ENCODE peak calls at places on chromosomes 5 and 9, in four cellular contexts. G is gastrocnemius medialis, Y is ovary, F is hepatocyte. Q is an unnamed sample. For H3K4me1, the result is how much of the 10 kb centered on the place peaks cover.

GRCh38 chr9:124037790-124038189 is 26.2 kb downstream of the LHX2 start:
- DNase-seq in G (no peak), Y (no peak), F (no peak), Q (no peak)

GRCh38 chr5:125717209-125717608 is 706.0 kb upstream of the GRAMD2B start:
- DNase-seq in G (no peak), Y (no peak), F (peak), Q (no peak)

GRCh38 chr5:79074641-79075040 is 5.1 kb downstream of the BHMT2 start:
- DNase-seq in G (no peak), Y (no peak), F (no peak), Q (peak)

GRCh38 chr5:89968870-89969472 is 440.6 kb downstream of the CETN3 start:
- DNase-seq in G (no peak), Y (no peak), F (no peak), Q (no peak)

GRCh38 chr5:171299851-171300250 is 9.2 kb upstream of the TLX3 start:
- DNase-seq in G (no peak), Y (no peak), F (no peak), Q (no peak)

GRCh38 chr5:25345240-25345771 is 700.5 kb upstream of the CDH10 start:
- DNase-seq in G (no peak), Y (no peak), F (no peak), Q (no peak)

GRCh38 chr5:40570408-40571129 is 109.1 kb upstream of the PTGER4 start:
- DNase-seq in G (no peak), Y (no peak), F (no peak), Q (no peak)

GRCh38 chr9:130930132-130930803 is 8.8 kb downstream of the FIBCD1 start:
- DNase-seq in G (no peak), Y (no peak), F (no peak), Q (no peak)

GRCh38 chr5:99945706-99946442 is 589.3 kb upstream of the FAM174A start:
- DNase-seq in G (no peak), Y (no peak), F (no peak), Q (no peak)

GRCh38 chr5:139410886-139411835 is 7.3 kb upstream of the SPATA24 start:
- DNase-seq in G (peak), Y (no peak), F (no peak), Q (no peak)

GRCh38 chr9:27117489-27118135 is 8.6 kb downstream of the TEK start:
- DNase-seq in G (peak), Y (no peak), F (peak), Q (no peak)

GRCh38 chr5:139904566-139905400 is 109.2 kb downstream of the PSD2 start:
- DNase-seq in G (no peak), Y (peak), F (peak), Q (no peak)

GRCh38 chr9:27572566-27572917 is 739 bp downstream of the C9orf72 start:
- DNase-seq in G (peak), Y (no peak), F (no peak), Q (peak)

GRCh38 chr9:69621735-69622460 is 50.3 kb downstream of the APBA1 start:
- DNase-seq in G (no peak), Y (no peak), F (no peak), Q (peak)

GRCh38 chr9:130995399-130995941 is 13.5 kb upstream of the LAMC3 start:
- DNase-seq in G (peak), Y (no peak), F (peak), Q (no peak)

GRCh38 chr5:35483797-35484196 is 133.9 kb upstream of the SPEF2 start:
- DNase-seq in G (no peak), Y (no peak), F (no peak), Q (no peak)

GRCh38 chr5:161889971-161890370 is 42.1 kb downstream of the GABRA1 start:
- DNase-seq in G (no peak), Y (no peak), F (peak), Q (no peak)

GRCh38 chr9:103485138-103485537 is 490.0 kb downstream of the CYLC2 start:
- DNase-seq in G (no peak), Y (no peak), F (no peak), Q (no peak)

GRCh38 chr9:38087934-38088925 is 19.2 kb upstream of the SHB start:
- DNase-seq in G (peak), Y (peak), F (peak), Q (no peak)

GRCh38 chr5:171152382-171152781 is 156.7 kb upstream of the TLX3 start:
- DNase-seq in G (no peak), Y (no peak), F (no peak), Q (no peak)

GRCh38 chr5:139980765-139981164 is 62.3 kb downstream of the NRG2 start:
- DNase-seq in G (no peak), Y (no peak), F (no peak), Q (no peak)

GRCh38 chr5:151202381-151203139 is 21.3 kb downstream of the CCDC69 start:
- DNase-seq in G (no peak), Y (no peak), F (no peak), Q (peak)

GRCh38 chr9:127445851-127446719 is 5.1 kb downstream of the RPL12 start:
- DNase-seq in G (no peak), Y (no peak), F (no peak), Q (peak)

GRCh38 chr9:131885144-131885609 is 145.3 kb upstream of the RAPGEF1 start:
- DNase-seq in G (no peak), Y (no peak), F (no peak), Q (no peak)

GRCh38 chr9:211036-211435 is 3.6 kb upstream of the DOCK8 start:
- DNase-seq in G (no peak), Y (no peak), F (no peak), Q (no peak)

GRCh38 chr9:90307177-90307833 is 335.3 kb downstream of the DIRAS2 start:
- DNase-seq in G (no peak), Y (no peak), F (peak), Q (no peak)

GRCh38 chr9:86925686-86926085 is 21.6 kb downstream of the GAS1 start:
- DNase-seq in G (no peak), Y (no peak), F (no peak), Q (peak)

GRCh38 chr5:50663636-50664035 is 2.8 kb upstream of the PARP8 start:
- DNase-seq in G (peak), Y (no peak), F (no peak), Q (no peak)

GRCh38 chr5:2371419-2371710 is 380.1 kb downstream of the IRX2 start:
- DNase-seq in G (no peak), Y (no peak), F (no peak), Q (no peak)

GRCh38 chr5:135145985-135146384 is 112.0 kb upstream of the PITX1 start:
- DNase-seq in G (no peak), Y (no peak), F (no peak), Q (no peak)

GRCh38 chr5:23740029-23740428 is 232.6 kb downstream of the PRDM9 start:
- DNase-seq in G (no peak), Y (no peak), F (no peak), Q (no peak)

GRCh38 chr5:134549714-134550113 is 24.2 kb downstream of the JADE2 start:
- DNase-seq in G (no peak), Y (no peak), F (no peak), Q (no peak)

GRCh38 chr9:14097215-14097614 is 216.7 kb downstream of the NFIB start:
- DNase-seq in G (no peak), Y (no peak), F (peak), Q (peak)

GRCh38 chr9:71121275-71122168 is at the start of gene TRPM3:
- DNase-seq in G (no peak), Y (no peak), F (peak), Q (no peak)

GRCh38 chr9:16398676-16399075 is 471.8 kb downstream of the BNC2 start:
- DNase-seq in G (no peak), Y (no peak), F (no peak), Q (no peak)

GRCh38 chr5:72282878-72283277 is 37.2 kb downstream of the MRPS27 start:
- DNase-seq in G (no peak), Y (no peak), F (no peak), Q (no peak)

GRCh38 chr9:97759611-97760288 is 62.6 kb upstream of the XPA start:
- DNase-seq in G (no peak), Y (no peak), F (peak), Q (no peak)

DNA sequence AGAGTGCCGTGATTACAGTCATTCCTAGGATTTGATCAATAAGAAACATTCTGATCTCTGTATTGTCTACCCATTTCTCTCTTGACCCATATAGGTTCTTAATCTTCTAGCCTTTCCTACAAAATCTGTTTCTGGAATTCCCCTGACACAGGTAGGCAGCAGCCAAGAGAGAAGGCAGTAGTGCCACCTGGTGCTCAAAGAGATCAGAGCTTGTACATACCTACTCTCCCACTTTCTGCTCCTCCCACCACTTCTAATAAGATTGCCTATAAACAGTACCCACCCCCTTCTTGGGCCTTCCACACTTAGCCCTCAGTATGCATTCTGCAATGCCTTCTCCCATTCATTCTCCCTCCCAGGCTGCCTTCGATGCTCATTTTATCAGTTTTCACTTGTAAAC is 117.4 kb upstream of the RORB start:
- DNase-seq in G (no peak), Y (no peak), F (peak), Q (peak)
- TF ChIP-seq CTCF in G (no peak), Y (no peak), F (peak), Q (peak)

DNA sequence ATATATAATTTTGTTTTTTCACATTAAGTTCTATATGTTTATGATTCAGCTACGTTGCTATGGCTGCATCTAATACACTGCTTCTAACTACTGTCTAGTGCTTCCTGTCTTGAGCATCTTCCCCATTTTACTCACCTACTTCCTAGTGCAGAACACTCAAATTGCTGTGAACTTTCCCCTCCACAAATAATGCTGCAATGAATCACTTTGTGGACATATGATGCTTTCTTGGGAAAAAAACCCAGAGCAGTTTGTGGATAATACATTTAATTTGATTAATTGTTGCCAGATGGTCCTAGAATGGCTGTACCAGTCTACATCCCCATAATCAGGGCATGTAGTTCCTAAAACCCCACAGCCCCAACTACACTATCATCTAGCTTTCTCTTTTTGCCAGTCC is 18.5 kb downstream of the CD180 start:
- DNase-seq in G (no peak), Y (no peak), F (no peak), Q (no peak)
- H3K27ac ChIP-seq in G (no peak), Y (no peak), F (no peak), Q (no peak)

GRCh38 chr5:68268363-68269130 is 53.0 kb downstream of the PIK3R1 start:
- DNase-seq in G (no peak), Y (no peak), F (no peak), Q (no peak)

GRCh38 chr5:68272289-68272688 is 56.7 kb downstream of the PIK3R1 start:
- DNase-seq in G (no peak), Y (no peak), F (no peak), Q (no peak)

GRCh38 chr5:68271124-68271523 is 55.6 kb downstream of the PIK3R1 start:
- DNase-seq in G (no peak), Y (no peak), F (no peak), Q (no peak)

GRCh38 chr5:68269820-68270219 is 54.3 kb downstream of the PIK3R1 start:
- DNase-seq in G (no peak), Y (no peak), F (no peak), Q (no peak)

DNA sequence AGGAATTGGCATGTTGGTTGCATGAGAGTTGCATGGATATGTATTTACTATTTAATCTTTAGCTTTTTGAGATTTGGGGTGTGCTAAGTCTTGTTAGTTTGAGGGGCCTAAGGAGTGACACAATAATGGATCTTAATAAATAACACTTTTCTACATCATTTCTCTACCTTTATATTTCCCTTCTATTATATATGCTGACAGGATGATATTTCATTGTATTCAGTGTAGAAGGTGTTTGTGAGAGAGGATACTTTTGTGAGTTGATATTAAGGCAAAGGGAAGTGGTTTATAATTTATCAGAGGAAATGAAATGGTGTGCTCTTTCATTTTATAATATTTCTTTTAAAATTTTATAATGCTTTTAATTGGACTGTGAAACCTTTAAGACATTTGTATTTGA is 55.0 kb downstream of the PIK3R1 start:
- DNase-seq in G (no peak), Y (no peak), F (no peak), Q (no peak)
- H3K4me1 ChIP-seq in G (half or more), Y (under half), F (under half), Q (under half)

GRCh38 chr5:81826128-81826527 is 75.2 kb upstream of the SSBP2 start:
- DNase-seq in G (no peak), Y (no peak), F (no peak), Q (peak)
- TF ChIP-seq CTCF in G (no peak), Y (no peak), F (no peak), Q (peak)

GRCh38 chr5:93517828-93518227 is 63.2 kb downstream of the NR2F1-AS1 start:
- DNase-seq in G (no peak), Y (peak), F (no peak), Q (no peak)

GRCh38 chr5:93519737-93520136 is 61.3 kb downstream of the NR2F1-AS1 start:
- DNase-seq in G (no peak), Y (no peak), F (no peak), Q (no peak)
- H3K27ac ChIP-seq in G (no peak), Y (no peak), F (no peak), Q (no peak)

GRCh38 chr9:73049280-73049679 is 96.4 kb upstream of the ALDH1A1 start:
- DNase-seq in G (no peak), Y (no peak), F (no peak), Q (no peak)

GRCh38 chr9:73050887-73051550 is 98.2 kb upstream of the ALDH1A1 start:
- DNase-seq in G (peak), Y (no peak), F (peak), Q (no peak)

GRCh38 chr9:73053543-73053942 is 98.1 kb upstream of the ANXA1 start:
- DNase-seq in G (no peak), Y (no peak), F (no peak), Q (no peak)

GRCh38 chr9:73046769-73047168 is 93.9 kb upstream of the ALDH1A1 start:
- DNase-seq in G (no peak), Y (no peak), F (no peak), Q (no peak)

DNA sequence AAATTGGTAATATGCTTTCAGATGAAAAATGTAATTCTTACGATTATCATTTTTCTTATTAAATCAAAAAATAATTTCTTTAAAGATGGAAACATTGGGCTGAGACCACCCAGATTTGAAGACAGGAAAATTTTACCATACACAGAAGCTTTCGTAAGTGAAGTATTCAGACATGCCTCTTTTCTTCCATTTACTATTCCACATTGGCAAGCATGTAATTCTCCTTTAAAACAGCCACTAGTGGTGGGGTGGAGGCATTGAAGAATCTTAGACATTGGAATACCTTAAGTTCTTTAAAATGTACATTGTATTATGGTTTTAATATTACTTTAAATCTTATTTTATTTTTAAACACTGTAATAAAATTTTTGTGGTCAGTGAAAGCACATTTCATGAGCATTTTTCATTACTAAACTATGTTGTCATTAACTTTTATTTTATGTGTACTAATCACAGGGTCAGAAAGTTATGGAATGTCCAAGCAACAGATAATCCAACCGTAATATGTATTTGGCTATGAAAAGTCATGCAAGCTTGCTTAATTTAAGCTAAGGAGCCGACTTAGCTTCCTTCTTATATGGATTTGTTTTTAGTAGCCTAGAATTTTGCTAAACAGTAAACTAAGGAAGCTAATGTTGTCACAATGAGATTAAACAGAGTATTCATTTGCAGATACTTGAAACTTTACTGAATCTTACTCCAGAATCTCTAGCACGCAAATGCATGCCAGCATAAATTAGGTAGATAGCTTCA is 97.4 kb upstream of the ALDH1A1 start:
- DNase-seq in G (no peak), Y (no peak), F (no peak), Q (no peak)
- H3K4me1 ChIP-seq in G (under half), Y (under half), F (under half), Q (under half)

DNA sequence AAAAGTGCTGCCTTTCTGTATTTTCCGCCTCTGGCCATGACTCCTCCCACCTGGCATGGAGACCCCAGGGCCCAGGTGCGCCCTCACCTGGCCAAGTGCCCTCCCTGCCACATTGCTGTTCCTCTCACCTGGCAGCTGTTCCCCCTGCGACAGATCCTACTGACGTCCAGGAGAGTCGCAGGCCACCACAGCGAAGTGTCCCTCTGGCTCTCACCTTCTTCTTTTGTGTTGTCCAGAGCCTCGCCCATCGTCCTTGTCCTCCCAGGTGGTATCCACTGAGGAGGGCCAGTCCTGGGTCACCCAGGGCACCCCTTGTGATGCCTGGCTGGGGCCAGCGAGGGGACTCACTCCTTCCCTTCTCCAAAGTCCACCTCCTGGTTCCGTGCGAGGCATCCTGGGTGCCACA is 2.6 kb downstream of the NKD2 start:
- DNase-seq in G (peak), Y (peak), F (peak), Q (no peak)
- TF ChIP-seq CTCF in G (no peak), Y (no peak), F (peak), Q (peak)

GRCh38 chr9:134329576-134329855 is 3.3 kb downstream of the RXRA start:
- DNase-seq in G (peak), Y (no peak), F (no peak), Q (no peak)
- H3K27ac ChIP-seq in G (peak), Y (peak), F (peak), Q (peak)

GRCh38 chr5:94415798-94416197 is 202.6 kb downstream of the KIAA0825 start:
- DNase-seq in G (no peak), Y (no peak), F (no peak), Q (no peak)
- H3K4me1 ChIP-seq in G (under half), Y (under half), F (under half), Q (under half)